ENCODE peak calls at places on chromosome 16, in five cellular contexts. X is HepG2, B is HCT116, G is GM12878, F is K562. E is an unnamed sample.

GRCh38 chr16:86330906-86331305 is 179.4 kb upstream of the FOXF1 start:
- DNase-seq in X (no peak), B (no peak), G (no peak), F (no peak), E (no peak)

GRCh38 chr16:30843501-30843900 is 50.4 kb downstream of the BCL7C start:
- DNase-seq in X (no peak), B (no peak), G (no peak), F (no peak), E (no peak)

GRCh38 chr16:24328835-24329418 is 72.8 kb downstream of the CACNG3 start:
- DNase-seq in X (no peak), B (no peak), G (no peak), F (no peak), E (no peak)

GRCh38 chr16:48556913-48557351 is 53.0 kb downstream of the N4BP1 start:
- DNase-seq in X (no peak), B (peak; percentile 24), G (peak; percentile 40), F (no peak), E (no peak)

GRCh38 chr16:28258571-28258970 is 33.8 kb upstream of the SBK1 start:
- DNase-seq in X (no peak), B (no peak), G (no peak), F (no peak), E (no peak)

GRCh38 chr16:58661199-58661830 is 23.3 kb downstream of the SLC38A7 start:
- DNase-seq in X (peak; percentile 85), B (peak; percentile 78), G (no peak), F (peak; percentile 51), E (no peak)

GRCh38 chr16:53484542-53484941 is 18.5 kb downstream of the AKTIP start:
- DNase-seq in X (no peak), B (no peak), G (no peak), F (no peak), E (no peak)

GRCh38 chr16:86960266-86960665 is 356.9 kb downstream of the C16orf95 start:
- DNase-seq in X (no peak), B (no peak), G (no peak), F (no peak), E (no peak)

GRCh38 chr16:49890876-49891275 is 35.0 kb upstream of the ZNF423 start:
- DNase-seq in X (no peak), B (no peak), G (no peak), F (peak; percentile 37), E (peak; percentile 38)

GRCh38 chr16:13478991-13479390 is 441.0 kb upstream of the ERCC4 start:
- DNase-seq in X (no peak), B (no peak), G (no peak), F (no peak), E (no peak)

GRCh38 chr16:67963325-67964321 is 4.8 kb downstream of the SLC12A4 start:
- DNase-seq in X (no peak), B (no peak), G (no peak), F (peak; percentile 60), E (peak; percentile 36)

GRCh38 chr16:56866955-56867830 is 2.2 kb downstream of the SLC12A3 start:
- DNase-seq in X (peak; percentile 70), B (peak; percentile 43), G (no peak), F (peak; percentile 45), E (peak; percentile 63)
- TF ChIP-seq SRF in X (no peak), B (no peak), G (no peak), F (no peak), E (no peak)

GRCh38 chr16:5668553-5668952 is 571.0 kb upstream of the EEF2KMT start:
- DNase-seq in X (no peak), B (no peak), G (no peak), F (peak; percentile 11), E (no peak)
- TF ChIP-seq SRF in X (no peak), B (no peak), G (no peak), F (no peak), E (no peak)

GRCh38 chr16:84044108-84044488 is 1.5 kb upstream of the SLC38A8 start:
- DNase-seq in X (peak; percentile 73), B (peak; percentile 41), G (no peak), F (peak; percentile 68), E (peak; percentile 19)

GRCh38 chr16:84043486-84044107 is 1.0 kb upstream of the SLC38A8 start:
- DNase-seq in X (peak; percentile 81), B (no peak), G (no peak), F (peak; percentile 79), E (no peak)

GRCh38 chr16:84042308-84042878 is at the start of gene SLC38A8:
- DNase-seq in X (no peak), B (no peak), G (no peak), F (no peak), E (no peak)

GRCh38 chr16:84041881-84042280 is 714 bp downstream of the SLC38A8 start:
- DNase-seq in X (no peak), B (no peak), G (no peak), F (no peak), E (no peak)

DNA sequence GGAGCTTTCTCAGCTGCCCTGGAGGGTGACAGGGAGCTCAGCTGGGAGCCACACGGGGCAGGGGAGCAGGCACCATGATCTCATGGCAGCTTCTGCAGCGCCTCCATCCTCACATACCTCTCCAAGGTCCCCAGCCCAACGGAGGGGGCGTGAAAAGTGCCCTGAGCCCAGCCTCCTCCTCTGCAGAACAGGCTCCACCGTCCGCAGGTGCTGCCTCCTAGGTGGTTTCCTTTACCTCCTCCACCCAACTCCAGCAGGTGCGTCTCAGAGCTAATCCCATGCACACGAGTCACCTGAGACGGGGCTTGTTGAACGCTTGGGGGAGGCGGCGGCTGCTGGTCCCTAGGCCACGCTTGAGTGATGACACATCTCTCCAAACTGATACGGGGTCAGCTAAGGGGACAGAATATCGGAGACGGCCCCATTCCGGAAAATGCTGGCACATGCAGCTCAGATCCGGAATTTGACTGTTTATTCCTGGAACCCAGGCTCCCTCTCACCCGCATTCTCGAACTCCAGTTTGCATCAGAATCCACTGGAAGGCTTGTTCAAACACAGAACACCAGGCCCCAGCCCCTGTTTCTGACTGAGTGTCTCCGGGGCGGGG is 387 bp upstream of the SLC38A8 start:
- DNase-seq in X (no peak), B (no peak), G (no peak), F (peak; percentile 72), E (no peak)
- TF ChIP-seq SRF in X (no peak), B (no peak), G (no peak), F (no peak), E (no peak)

GRCh38 chr16:273547-274421 is 2.0 kb downstream of the RGS11 start:
- DNase-seq in X (no peak), B (no peak), G (no peak), F (peak; percentile 83), E (no peak)
- TF ChIP-seq SRF in X (no peak), B (no peak), G (no peak), F (no peak), E (no peak)

GRCh38 chr16:81143921-81144471 is 47.8 kb upstream of the GCSH start:
- DNase-seq in X (peak; percentile 31), B (peak; percentile 84), G (no peak), F (no peak), E (no peak)
- TF ChIP-seq SRF in X (no peak), B (no peak), G (no peak), F (no peak), E (no peak)

DNA sequence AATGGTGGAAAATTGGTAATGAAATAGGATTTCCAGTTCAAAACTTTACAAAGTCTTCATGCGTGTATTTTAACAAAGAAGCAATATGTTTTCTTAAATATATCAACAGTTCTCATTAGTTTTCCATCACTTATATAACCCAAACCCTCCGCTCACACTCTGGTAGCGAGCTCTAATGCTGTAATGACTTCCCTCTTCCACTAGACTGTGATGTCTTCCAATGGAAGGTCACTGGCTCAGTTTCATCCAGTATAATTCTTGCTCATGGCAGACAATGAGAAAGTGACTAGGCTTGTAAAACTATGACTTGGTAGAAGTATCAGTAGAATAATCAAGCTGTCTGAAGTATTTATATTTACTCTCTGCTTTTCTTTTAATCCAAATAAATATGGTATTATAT is 32.8 kb downstream of the NETO2 start:
- DNase-seq in X (peak; percentile 17), B (no peak), G (no peak), F (peak; percentile 24), E (no peak)
- TF ChIP-seq SRF in X (no peak), B (no peak), G (no peak), F (no peak), E (no peak)

GRCh38 chr16:65782537-65783290 is 583.8 kb upstream of the CDH5 start:
- DNase-seq in X (no peak), B (no peak), G (no peak), F (no peak), E (no peak)
- TF ChIP-seq SRF in X (no peak), B (no peak), G (no peak), F (no peak), E (no peak)

DNA sequence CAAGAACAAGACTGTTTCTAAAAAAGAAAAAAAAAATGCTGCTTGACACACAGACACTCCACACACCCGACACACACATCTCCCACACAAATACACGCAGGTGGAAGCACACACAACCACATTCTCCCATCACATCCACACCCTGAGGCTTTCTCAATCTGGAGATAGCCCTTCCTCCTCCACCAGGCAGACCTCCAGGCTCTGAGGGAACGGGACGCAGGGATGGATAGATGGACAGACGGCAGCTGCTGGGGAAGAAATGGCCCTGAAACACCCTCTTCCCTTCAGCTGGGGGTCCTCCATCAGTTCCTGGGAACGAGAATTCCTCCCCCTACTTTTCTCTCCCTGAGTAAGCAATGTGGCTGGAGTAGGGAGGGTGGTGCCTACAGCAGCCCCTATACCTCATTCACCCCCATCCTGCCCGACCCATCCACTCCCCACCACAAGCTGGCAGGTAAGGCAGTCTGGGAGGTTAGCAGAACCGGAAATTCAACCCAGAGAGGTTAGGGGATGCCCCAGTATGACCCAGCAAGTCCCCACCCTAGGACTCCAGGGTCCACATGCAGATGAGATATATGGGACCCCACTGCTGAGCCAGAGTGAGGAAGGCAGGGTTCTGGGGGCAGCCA is 4.1 kb upstream of the LITAFD start:
- DNase-seq in X (no peak), B (no peak), G (no peak), F (no peak), E (no peak)
- TF ChIP-seq SRF in X (no peak), B (no peak), G (no peak), F (no peak), E (no peak)

GRCh38 chr16:23257682-23258081 is 44.4 kb upstream of the SCNN1B start:
- DNase-seq in X (no peak), B (no peak), G (no peak), F (no peak), E (no peak)

GRCh38 chr16:23256440-23256839 is 45.7 kb upstream of the SCNN1B start:
- DNase-seq in X (no peak), B (no peak), G (no peak), F (no peak), E (no peak)

GRCh38 chr16:23255000-23255399 is 47.1 kb upstream of the SCNN1B start:
- DNase-seq in X (no peak), B (no peak), G (no peak), F (no peak), E (no peak)

GRCh38 chr16:23254338-23254737 is 47.8 kb upstream of the SCNN1B start:
- DNase-seq in X (no peak), B (no peak), G (no peak), F (no peak), E (no peak)

GRCh38 chr16:23258919-23259237 is 43.2 kb upstream of the SCNN1B start:
- DNase-seq in X (no peak), B (no peak), G (no peak), F (no peak), E (no peak)
- TF ChIP-seq SRF in X (no peak), B (no peak), G (no peak), F (no peak), E (no peak)